ENCODE peak calls at places on chromosomes 16 and 17, in four cellular contexts. S is AG09309; C is CD4-positive, alpha-beta T cell; R is A549. H is an unnamed sample.

GRCh38 chr16:19114359-19115147 is 789 bp downstream of the ITPRIPL2 start:
- DNase-seq in S (no peak), C (no peak), R (peak), H (no peak)

GRCh38 chr17:2904135-2904534 is 107.9 kb downstream of the RAP1GAP2 start:
- DNase-seq in S (no peak), C (no peak), R (no peak), H (no peak)

GRCh38 chr17:49351572-49352140 is 10.4 kb downstream of the ZNF652 start:
- DNase-seq in S (no peak), C (no peak), R (no peak), H (no peak)

GRCh38 chr16:73113326-73113720 is 65.4 kb upstream of the ZFHX3 start:
- DNase-seq in S (peak), C (no peak), R (no peak), H (no peak)

GRCh38 chr17:79921411-79922160 is 82.3 kb upstream of the CBX4 start:
- DNase-seq in S (no peak), C (no peak), R (no peak), H (no peak)

GRCh38 chr17:622356-622755 is 92.3 kb downstream of the VPS53 start:
- DNase-seq in S (no peak), C (no peak), R (no peak), H (no peak)

GRCh38 chr16:30185683-30186421 is 2.5 kb downstream of the CORO1A start:
- DNase-seq in S (no peak), C (peak), R (no peak), H (no peak)

GRCh38 chr17:59641799-59642484 is 22.2 kb downstream of the CLTC start:
- DNase-seq in S (no peak), C (no peak), R (no peak), H (no peak)

GRCh38 chr17:6374761-6375312 is 60.1 kb downstream of the AIPL1 start:
- DNase-seq in S (no peak), C (no peak), R (peak), H (no peak)

GRCh38 chr16:11245988-11246387 is 10.0 kb downstream of the SOCS1 start:
- DNase-seq in S (no peak), C (no peak), R (no peak), H (no peak)

GRCh38 chr17:38879878-38880727 is 10.2 kb downstream of the LASP1 start:
- DNase-seq in S (no peak), C (no peak), R (peak), H (no peak)

GRCh38 chr17:75845058-75845711 is 981 bp upstream of the UNC13D start:
- DNase-seq in S (no peak), C (peak), R (peak), H (no peak)

GRCh38 chr17:6706996-6707395 is 6.2 kb downstream of the SLC13A5 start:
- DNase-seq in S (no peak), C (no peak), R (no peak), H (no peak)

GRCh38 chr17:51078009-51078592 is 42.6 kb downstream of the SPAG9 start:
- DNase-seq in S (no peak), C (no peak), R (no peak), H (no peak)

GRCh38 chr16:68802190-68802589 is 41.1 kb upstream of the TANGO6 start:
- DNase-seq in S (peak), C (no peak), R (no peak), H (no peak)

GRCh38 chr16:27434141-27435051 is 32.4 kb downstream of the IL21R start:
- DNase-seq in S (no peak), C (no peak), R (no peak), H (no peak)

GRCh38 chr17:45342871-45343526 is 26.2 kb upstream of the MAP3K14 start:
- DNase-seq in S (no peak), C (no peak), R (no peak), H (no peak)

GRCh38 chr17:45231481-45232116 is 9.9 kb downstream of the FMNL1 start:
- DNase-seq in S (no peak), C (no peak), R (peak), H (no peak)

GRCh38 chr16:58040945-58041627 is 15.5 kb downstream of the MMP15 start:
- DNase-seq in S (no peak), C (no peak), R (no peak), H (no peak)

GRCh38 chr17:70137451-70138230 is 31.7 kb upstream of the KCNJ2 start:
- DNase-seq in S (peak), C (no peak), R (peak), H (no peak)

GRCh38 chr16:89475144-89475543 is 15.2 kb downstream of the ANKRD11 start:
- DNase-seq in S (no peak), C (no peak), R (no peak), H (no peak)

GRCh38 chr17:55683554-55684315 is 38.9 kb downstream of the TMEM100 start:
- DNase-seq in S (no peak), C (no peak), R (no peak), H (no peak)

GRCh38 chr17:56756536-56756935 is 77.2 kb downstream of the C17orf67 start:
- DNase-seq in S (peak), C (no peak), R (peak), H (no peak)

GRCh38 chr17:65662166-65662565 is 100.7 kb upstream of the AXIN2 start:
- DNase-seq in S (peak), C (no peak), R (no peak), H (no peak)

GRCh38 chr17:29090746-29091395 is 47.9 kb downstream of the PIPOX start:
- DNase-seq in S (no peak), C (no peak), R (no peak), H (no peak)
- TF ChIP-seq CTCF in S (peak), C (no peak), R (no peak), H (peak)

GRCh38 chr17:64028874-64029464 is 8.5 kb upstream of the ICAM2 start:
- DNase-seq in S (peak), C (peak), R (peak), H (no peak)
- TF ChIP-seq CTCF in S (peak), C (peak), R (peak), H (peak)

DNA sequence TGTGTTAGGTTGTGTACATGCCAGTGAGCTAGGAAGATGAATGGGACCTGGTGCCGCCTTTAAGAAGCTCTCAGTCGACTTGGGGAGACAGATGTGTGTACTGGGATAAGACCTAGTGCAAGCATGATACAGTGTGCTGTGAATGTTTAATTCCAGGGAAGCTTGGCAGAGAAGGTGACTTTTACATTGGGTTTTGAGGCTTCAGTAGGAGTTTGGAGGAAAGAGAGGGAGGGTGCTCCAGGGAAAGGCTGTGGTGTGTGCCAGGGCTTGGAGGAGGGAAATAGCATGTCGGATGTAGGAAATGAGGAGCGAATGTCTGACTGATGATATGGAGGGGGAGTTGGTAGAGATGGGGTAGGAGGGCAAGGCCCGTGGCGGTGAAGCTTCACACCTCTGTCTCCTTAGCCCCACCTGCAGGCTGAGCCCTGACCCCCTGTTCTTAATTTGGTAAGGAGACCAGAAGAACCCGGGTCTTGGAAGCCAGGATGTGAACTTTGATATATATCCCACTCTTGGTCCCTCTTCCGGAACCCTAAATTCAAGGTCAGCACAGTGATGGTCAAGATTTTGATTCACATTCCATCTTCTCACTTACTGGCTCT is 76.6 kb downstream of the PLCG2 start:
- DNase-seq in S (no peak), C (no peak), R (no peak), H (no peak)
- TF ChIP-seq CTCF in S (no peak), C (no peak), R (no peak), H (no peak)

GRCh38 chr16:86306046-86306644 is 204.2 kb upstream of the FOXF1 start:
- DNase-seq in S (peak), C (no peak), R (no peak), H (no peak)
- TF ChIP-seq CTCF in S (no peak), C (no peak), R (no peak), H (no peak)

GRCh38 chr17:78313735-78314648 is 45.9 kb downstream of the SOCS3 start:
- DNase-seq in S (no peak), C (peak), R (peak), H (peak)

GRCh38 chr17:78316115-78316866 is 43.6 kb downstream of the SOCS3 start:
- DNase-seq in S (no peak), C (no peak), R (peak), H (no peak)

GRCh38 chr17:78316867-78317816 is 42.7 kb downstream of the SOCS3 start:
- DNase-seq in S (no peak), C (no peak), R (peak), H (no peak)

GRCh38 chr17:78314683-78315354 is 45.1 kb downstream of the SOCS3 start:
- DNase-seq in S (no peak), C (no peak), R (peak), H (peak)

DNA sequence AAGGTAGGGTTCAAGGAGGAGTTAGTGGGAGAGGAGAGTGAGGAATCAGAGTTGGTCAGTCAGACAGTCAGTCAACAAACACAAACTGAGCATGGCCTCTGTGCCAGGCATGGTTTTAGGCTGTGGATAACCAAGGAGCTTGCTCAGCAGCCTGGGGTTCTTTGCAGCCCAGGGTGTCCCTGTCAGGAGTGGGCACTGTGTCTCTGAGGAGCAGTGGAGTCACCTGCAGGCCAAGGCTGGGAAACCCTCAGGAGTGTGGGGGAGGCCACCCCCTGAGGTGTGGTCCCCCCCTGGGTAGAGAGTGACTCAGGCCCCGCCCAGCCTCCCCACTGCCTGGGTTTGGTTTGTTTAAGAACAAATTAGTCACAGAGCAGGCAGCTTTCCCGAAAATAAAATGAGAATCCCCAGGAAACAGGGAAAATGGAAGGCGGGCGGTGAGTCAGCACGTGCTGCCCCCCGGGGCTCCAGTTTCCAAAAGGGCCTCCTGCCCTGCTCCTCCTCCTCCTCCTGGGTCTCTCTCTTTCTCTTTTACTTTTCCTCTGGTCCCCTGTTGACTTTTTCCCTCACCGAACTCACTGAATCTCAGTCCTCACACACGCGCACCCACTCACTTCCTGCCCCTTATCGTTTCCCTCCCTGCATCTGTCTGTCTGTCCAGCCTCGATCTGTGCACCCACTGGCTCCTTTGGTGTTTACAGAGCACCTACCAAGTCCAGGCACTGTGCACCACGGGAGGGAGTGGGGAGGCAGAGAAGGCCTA is 44.3 kb downstream of the SOCS3 start:
- DNase-seq in S (peak), C (peak), R (peak), H (no peak)
- TF ChIP-seq CTCF in S (peak), C (no peak), R (peak), H (no peak)

GRCh38 chr16:2428051-2428786 is 1.0 kb upstream of the CCNF start:
- DNase-seq in S (no peak), C (no peak), R (no peak), H (no peak)

GRCh38 chr16:2429771-2430663 is 770 bp downstream of the CCNF start:
- DNase-seq in S (no peak), C (no peak), R (peak), H (no peak)

GRCh38 chr16:2429037-2429770 is at the start of gene CCNF:
- DNase-seq in S (peak), C (peak), R (peak), H (peak)

GRCh38 chr16:2427526-2427925 is 1.7 kb upstream of the CCNF start:
- DNase-seq in S (no peak), C (no peak), R (no peak), H (no peak)

GRCh38 chr16:2428787-2429036 is 535 bp upstream of the CCNF start:
- DNase-seq in S (no peak), C (no peak), R (no peak), H (no peak)
- TF ChIP-seq CTCF in S (no peak), C (no peak), R (no peak), H (no peak)

GRCh38 chr16:24499193-24499814 is 40.1 kb upstream of the RBBP6 start:
- DNase-seq in S (no peak), C (no peak), R (peak), H (peak)
- TF ChIP-seq CTCF in S (peak), C (no peak), R (peak), H (peak)

GRCh38 chr17:17748179-17748578 is 66.9 kb downstream of the RAI1 start:
- DNase-seq in S (no peak), C (no peak), R (no peak), H (no peak)
- TF ChIP-seq CTCF in S (no peak), C (no peak), R (peak), H (no peak)

H was measured in D721Med.